ENCODE peak calls at places on chromosome 7, in six cellular contexts. One of them, this sample, is unnamed.

GRCh38 chr7:3063016-3063753 is 19.5 kb upstream of the CARD11 start:
- DNase-seq in CD8-positive, alpha-beta memory T cell: peak; percentile 79
- DNase-seq in naive thymus-derived CD8-positive, alpha-beta T cell: peak; percentile 54
- DNase-seq in NCI-H460: no peak
- DNase-seq in endothelial cell of umbilical vein: no peak
- DNase-seq in T1000: no peak
- DNase-seq in this sample: no peak

GRCh38 chr7:117993377-117994003 is 120.2 kb upstream of the CTTNBP2 start:
- DNase-seq in CD8-positive, alpha-beta memory T cell: no peak
- DNase-seq in naive thymus-derived CD8-positive, alpha-beta T cell: no peak
- DNase-seq in NCI-H460: peak; percentile 30
- DNase-seq in endothelial cell of umbilical vein: peak; percentile 23
- DNase-seq in T1000: no peak
- DNase-seq in this sample: no peak

GRCh38 chr7:90900640-90901353 is 304.7 kb downstream of the CDK14 start:
- DNase-seq in CD8-positive, alpha-beta memory T cell: no peak
- DNase-seq in naive thymus-derived CD8-positive, alpha-beta T cell: no peak
- DNase-seq in NCI-H460: no peak
- DNase-seq in endothelial cell of umbilical vein: peak; percentile 77
- DNase-seq in T1000: no peak
- DNase-seq in this sample: no peak

GRCh38 chr7:100034871-100035510 is 14.6 kb upstream of the ZSCAN21 start:
- DNase-seq in CD8-positive, alpha-beta memory T cell: no peak
- DNase-seq in naive thymus-derived CD8-positive, alpha-beta T cell: no peak
- DNase-seq in NCI-H460: no peak
- DNase-seq in endothelial cell of umbilical vein: peak; percentile 46
- DNase-seq in T1000: no peak
- DNase-seq in this sample: no peak

GRCh38 chr7:124489082-124489819 is 276.3 kb downstream of the GPR37 start:
- DNase-seq in CD8-positive, alpha-beta memory T cell: no peak
- DNase-seq in naive thymus-derived CD8-positive, alpha-beta T cell: no peak
- DNase-seq in NCI-H460: no peak
- DNase-seq in endothelial cell of umbilical vein: no peak
- DNase-seq in T1000: no peak
- DNase-seq in this sample: no peak

GRCh38 chr7:38748056-38748610 is 117.0 kb upstream of the AMPH start:
- DNase-seq in CD8-positive, alpha-beta memory T cell: no peak
- DNase-seq in naive thymus-derived CD8-positive, alpha-beta T cell: no peak
- DNase-seq in NCI-H460: peak; percentile 6
- DNase-seq in endothelial cell of umbilical vein: no peak
- DNase-seq in T1000: no peak
- DNase-seq in this sample: no peak

GRCh38 chr7:141462958-141463357 is 88.3 kb upstream of the AGK start:
- DNase-seq in CD8-positive, alpha-beta memory T cell: no peak
- DNase-seq in naive thymus-derived CD8-positive, alpha-beta T cell: no peak
- DNase-seq in NCI-H460: no peak
- DNase-seq in endothelial cell of umbilical vein: no peak
- DNase-seq in T1000: no peak
- DNase-seq in this sample: no peak

GRCh38 chr7:74453321-74454011 is at the start of gene GTF2IRD1:
- DNase-seq in CD8-positive, alpha-beta memory T cell: peak; percentile 62
- DNase-seq in naive thymus-derived CD8-positive, alpha-beta T cell: peak; percentile 27
- DNase-seq in NCI-H460: peak; percentile 66
- DNase-seq in endothelial cell of umbilical vein: peak; percentile 58
- DNase-seq in T1000: peak; percentile 43
- DNase-seq in this sample: peak; percentile 59

GRCh38 chr7:112377607-112378006 is 72.7 kb upstream of the IFRD1 start:
- DNase-seq in CD8-positive, alpha-beta memory T cell: no peak
- DNase-seq in naive thymus-derived CD8-positive, alpha-beta T cell: no peak
- DNase-seq in NCI-H460: no peak
- DNase-seq in endothelial cell of umbilical vein: no peak
- DNase-seq in T1000: no peak
- DNase-seq in this sample: no peak

GRCh38 chr7:69800495-69800894 is 202.2 kb downstream of the AUTS2 start:
- DNase-seq in CD8-positive, alpha-beta memory T cell: no peak
- DNase-seq in naive thymus-derived CD8-positive, alpha-beta T cell: no peak
- DNase-seq in NCI-H460: peak; percentile 24
- DNase-seq in endothelial cell of umbilical vein: no peak
- DNase-seq in T1000: no peak
- DNase-seq in this sample: no peak

GRCh38 chr7:10888861-10889260 is 84.8 kb upstream of the PHF14 start:
- DNase-seq in CD8-positive, alpha-beta memory T cell: no peak
- DNase-seq in naive thymus-derived CD8-positive, alpha-beta T cell: no peak
- DNase-seq in NCI-H460: no peak
- DNase-seq in endothelial cell of umbilical vein: no peak
- DNase-seq in T1000: no peak
- DNase-seq in this sample: peak; percentile 50

GRCh38 chr7:27636326-27637006 is 26.2 kb downstream of the HIBADH start:
- DNase-seq in CD8-positive, alpha-beta memory T cell: no peak
- DNase-seq in naive thymus-derived CD8-positive, alpha-beta T cell: no peak
- DNase-seq in NCI-H460: no peak
- DNase-seq in endothelial cell of umbilical vein: no peak
- DNase-seq in T1000: no peak
- DNase-seq in this sample: no peak

GRCh38 chr7:17849504-17849903 is 90.8 kb downstream of the SNX13 start:
- DNase-seq in CD8-positive, alpha-beta memory T cell: no peak
- DNase-seq in naive thymus-derived CD8-positive, alpha-beta T cell: no peak
- DNase-seq in NCI-H460: no peak
- DNase-seq in endothelial cell of umbilical vein: no peak
- DNase-seq in T1000: no peak
- DNase-seq in this sample: no peak

GRCh38 chr7:44331682-44332081 is 6.3 kb upstream of the CAMK2B start:
- DNase-seq in CD8-positive, alpha-beta memory T cell: no peak
- DNase-seq in naive thymus-derived CD8-positive, alpha-beta T cell: no peak
- DNase-seq in NCI-H460: no peak
- DNase-seq in endothelial cell of umbilical vein: no peak
- DNase-seq in T1000: no peak
- DNase-seq in this sample: no peak

GRCh38 chr7:2996141-2996540 is 47.5 kb downstream of the CARD11 start:
- DNase-seq in CD8-positive, alpha-beta memory T cell: no peak
- DNase-seq in naive thymus-derived CD8-positive, alpha-beta T cell: no peak
- DNase-seq in NCI-H460: no peak
- DNase-seq in endothelial cell of umbilical vein: no peak
- DNase-seq in T1000: no peak
- DNase-seq in this sample: no peak

GRCh38 chr7:47293884-47294568 is 287.9 kb downstream of the TNS3 start:
- DNase-seq in CD8-positive, alpha-beta memory T cell: no peak
- DNase-seq in naive thymus-derived CD8-positive, alpha-beta T cell: no peak
- DNase-seq in NCI-H460: no peak
- DNase-seq in endothelial cell of umbilical vein: no peak
- DNase-seq in T1000: no peak
- DNase-seq in this sample: no peak

This sample was measured in T-helper 2 cell.